ENCODE peak calls at places on chromosomes 4 and X, in seven cellular contexts. A is breast epithelium, I is upper lobe of left lung, L is transverse colon, N is stomach, D is suprapubic skin, H is esophagus muscularis mucosa. S is an unnamed sample.

GRCh38 chr4:75555294-75556164 is at the start of gene ODAPH:
- DNase-seq in A (no peak), I (no peak), L (peak; percentile 38), N (no peak), D (no peak), H (no peak), S (no peak)

GRCh38 chr4:84870398-84871163 is 95.9 kb downstream of the WDFY3 start:
- DNase-seq in A (no peak), I (no peak), L (no peak), N (no peak), D (no peak), H (no peak), S (no peak)

GRCh38 chr4:8351931-8352367 is 82.4 kb downstream of the HTRA3 start:
- DNase-seq in A (peak; percentile 61), I (peak; percentile 49), L (no peak), N (peak; percentile 32), D (peak; percentile 74), H (no peak), S (no peak)

GRCh38 chrX:30521440-30522182 is 56.0 kb downstream of the TASL start:
- DNase-seq in A (no peak), I (no peak), L (no peak), N (no peak), D (no peak), H (no peak), S (no peak)

GRCh38 chr4:150962245-150962644 is 52.8 kb downstream of the LRBA start:
- DNase-seq in A (no peak), I (peak; percentile 56), L (no peak), N (no peak), D (no peak), H (no peak), S (no peak)

GRCh38 chr4:139304920-139305319 is 2.6 kb upstream of the NDUFC1 start:
- DNase-seq in A (no peak), I (no peak), L (no peak), N (no peak), D (no peak), H (no peak), S (no peak)

GRCh38 chr4:39484582-39485272 is 25.9 kb downstream of the LIAS start:
- DNase-seq in A (no peak), I (no peak), L (no peak), N (no peak), D (no peak), H (no peak), S (no peak)

GRCh38 chr4:114921790-114922581 is 191.4 kb downstream of the NDST4 start:
- DNase-seq in A (no peak), I (no peak), L (peak; percentile 6), N (no peak), D (no peak), H (no peak), S (no peak)

GRCh38 chrX:47098746-47099145 is 20.5 kb downstream of the RGN start:
- DNase-seq in A (no peak), I (no peak), L (no peak), N (no peak), D (no peak), H (no peak), S (no peak)

GRCh38 chr4:81096566-81096965 is 66.1 kb downstream of the BMP3 start:
- DNase-seq in A (no peak), I (no peak), L (no peak), N (no peak), D (no peak), H (no peak), S (no peak)

GRCh38 chr4:94208918-94209317 is 1.3 kb downstream of the SMARCAD1 start:
- DNase-seq in A (no peak), I (no peak), L (no peak), N (no peak), D (no peak), H (no peak), S (no peak)

GRCh38 chrX:137051978-137052640 is 18.3 kb upstream of the GPR101 start:
- DNase-seq in A (no peak), I (peak; percentile 47), L (peak; percentile 61), N (peak; percentile 62), D (peak; percentile 77), H (no peak), S (peak; percentile 5)

GRCh38 chrX:31546130-31546529 is 474.3 kb upstream of the FTHL17 start:
- DNase-seq in A (no peak), I (no peak), L (no peak), N (no peak), D (no peak), H (no peak), S (no peak)

GRCh38 chrX:150360331-150360730 is 2.8 kb upstream of the MAMLD1 start:
- DNase-seq in A (no peak), I (no peak), L (no peak), N (no peak), D (no peak), H (no peak), S (no peak)

GRCh38 chrX:50475208-50475607 is 4.6 kb upstream of the DGKK start:
- DNase-seq in A (no peak), I (no peak), L (no peak), N (no peak), D (no peak), H (no peak), S (peak; percentile 24)

GRCh38 chr4:42566835-42567234 is 90.1 kb downstream of the ATP8A1 start:
- DNase-seq in A (no peak), I (no peak), L (no peak), N (no peak), D (no peak), H (no peak), S (no peak)

GRCh38 chrX:48083212-48083611 is 11.8 kb upstream of the ZNF630 start:
- DNase-seq in A (peak; percentile 27), I (peak; percentile 37), L (peak; percentile 40), N (peak; percentile 41), D (no peak), H (no peak), S (peak; percentile 38)

GRCh38 chrX:107669885-107670628 is 41.7 kb downstream of the PRPS1 start:
- DNase-seq in A (no peak), I (no peak), L (no peak), N (no peak), D (no peak), H (no peak), S (no peak)

GRCh38 chr4:81502561-81502960 is 30.9 kb upstream of the RASGEF1B start:
- DNase-seq in A (no peak), I (no peak), L (no peak), N (no peak), D (no peak), H (no peak), S (no peak)

GRCh38 chr4:124713213-124713592 is 671 bp upstream of the ANKRD50 start:
- DNase-seq in A (peak; percentile 50), I (peak; percentile 80), L (peak; percentile 60), N (peak; percentile 51), D (peak; percentile 88), H (no peak), S (peak; percentile 46)

DNA sequence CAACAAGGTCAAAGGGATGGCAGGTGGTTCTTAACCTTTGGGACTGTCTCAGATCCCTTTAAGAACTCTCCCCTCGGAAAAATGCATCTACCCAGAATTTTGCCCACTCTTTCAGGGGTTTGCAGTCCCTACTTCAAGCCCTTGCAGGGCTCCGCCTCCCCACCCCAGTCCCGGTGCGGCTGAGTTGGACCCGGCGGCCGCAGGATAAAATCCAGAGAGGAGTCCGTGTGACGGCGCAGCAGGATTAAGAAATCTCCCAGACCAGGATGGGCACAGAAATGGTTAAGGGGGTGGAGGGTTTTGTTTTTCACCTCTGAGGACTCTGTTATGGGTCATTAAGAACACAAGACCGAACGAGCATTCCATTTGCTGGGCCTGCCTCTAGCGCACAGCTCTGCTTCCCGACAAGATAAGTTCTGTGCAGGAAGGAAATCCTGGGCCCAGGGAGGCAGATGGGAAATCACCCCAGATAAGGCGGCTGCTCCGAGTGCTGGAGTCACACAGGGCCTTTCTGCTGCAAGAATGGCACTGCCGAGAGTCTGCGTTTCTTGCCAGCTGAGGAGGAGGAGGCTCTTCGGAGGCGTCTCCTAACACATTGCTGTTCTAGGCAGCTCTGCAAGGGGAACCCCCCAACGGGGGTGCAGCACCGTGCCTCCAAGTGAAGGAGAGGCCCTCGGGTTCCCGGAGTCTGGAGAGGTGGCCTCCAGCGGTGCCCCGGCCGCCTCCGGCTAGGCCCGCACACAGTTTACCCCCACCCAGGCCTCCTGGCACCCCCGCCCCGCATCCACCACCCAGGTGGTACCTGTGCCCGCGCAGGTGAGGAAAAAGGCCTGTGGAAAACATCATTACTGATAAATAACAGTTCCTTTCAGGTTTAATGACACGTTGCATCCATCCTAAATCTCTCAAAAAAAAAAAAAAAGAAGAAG is 277.6 kb downstream of the BCOR start:
- DNase-seq in A (no peak), I (peak; percentile 26), L (no peak), N (peak; percentile 29), D (no peak), H (no peak), S (no peak)
- TF ChIP-seq POLR2AphosphoS5 in A (no peak), I (no peak), L (no peak), N (no peak), D (no peak), H (no peak), S (no peak)

GRCh38 chrX:70262952-70263567 is 3.1 kb upstream of the P2RY4 start:
- DNase-seq in A (peak; percentile 39), I (peak; percentile 36), L (peak; percentile 55), N (no peak), D (no peak), H (no peak), S (no peak)
- TF ChIP-seq POLR2AphosphoS5 in A (no peak), I (no peak), L (no peak), N (no peak), D (no peak), H (no peak), S (no peak)

DNA sequence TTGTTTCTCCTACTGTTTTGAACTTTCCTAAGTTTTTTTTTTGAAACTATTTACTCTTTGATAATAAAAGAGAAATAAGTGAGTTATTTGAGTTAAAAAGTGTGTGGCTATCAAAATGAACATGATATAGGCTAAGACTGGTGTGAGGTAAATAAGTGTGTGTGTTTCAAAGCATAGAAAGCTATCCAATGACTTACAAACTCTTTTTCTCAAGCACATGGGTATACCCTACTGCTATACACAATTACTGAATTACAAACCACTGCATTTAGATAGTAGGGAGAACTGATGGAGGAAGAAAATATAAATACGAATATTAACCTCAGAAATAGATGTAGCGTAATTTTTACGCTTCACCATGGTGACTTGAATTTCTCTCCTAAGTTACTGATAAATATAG is 305.8 kb upstream of the ANXA10 start:
- DNase-seq in A (no peak), I (no peak), L (no peak), N (no peak), D (no peak), H (no peak), S (no peak)
- TF ChIP-seq POLR2AphosphoS5 in A (no peak), I (no peak), L (no peak), N (no peak), D (no peak), H (no peak), S (no peak)

GRCh38 chr4:159224412-159224811 is 121.5 kb downstream of the RAPGEF2 start:
- DNase-seq in A (no peak), I (no peak), L (no peak), N (no peak), D (no peak), H (no peak), S (no peak)

GRCh38 chr4:159229164-159229563 is 126.3 kb downstream of the RAPGEF2 start:
- DNase-seq in A (no peak), I (no peak), L (no peak), N (no peak), D (no peak), H (no peak), S (no peak)

GRCh38 chr4:159232465-159233106 is 129.7 kb downstream of the RAPGEF2 start:
- DNase-seq in A (no peak), I (no peak), L (no peak), N (no peak), D (no peak), H (no peak), S (no peak)

GRCh38 chr4:159227378-159227777 is 124.5 kb downstream of the RAPGEF2 start:
- DNase-seq in A (no peak), I (no peak), L (no peak), N (no peak), D (no peak), H (no peak), S (no peak)

GRCh38 chr4:159227984-159228383 is 125.1 kb downstream of the RAPGEF2 start:
- DNase-seq in A (peak; percentile 65), I (peak; percentile 84), L (peak; percentile 63), N (peak; percentile 80), D (peak; percentile 80), H (no peak), S (no peak)
- TF ChIP-seq POLR2AphosphoS5 in A (peak; percentile 19), I (peak; percentile 41), L (peak; percentile 56), N (peak; percentile 75), D (no peak), H (peak; percentile 76), S (no peak)